ENCODE peak calls at places on chromosomes 6 and 20, in seven cellular contexts. N, Q, L, C, I, J and R are unnamed samples.

GRCh38 chr6:105832358-105832757 is 253.8 kb upstream of the PRDM1 start:
- DNase-seq in N (no peak), Q (no peak), L (no peak), C (no peak), I (no peak), J (no peak), R (no peak)

GRCh38 chr6:53441761-53442160 is 93.0 kb upstream of the ELOVL5 start:
- DNase-seq in N (no peak), Q (no peak), L (no peak), C (no peak), I (no peak), J (no peak), R (no peak)

GRCh38 chr6:52422156-52422555 is 2.0 kb downstream of the EFHC1 start:
- DNase-seq in N (no peak), Q (no peak), L (no peak), C (no peak), I (no peak), J (no peak), R (no peak)

GRCh38 chr20:59819496-59820203 is 113.8 kb downstream of the SYCP2 start:
- DNase-seq in N (no peak), Q (no peak), L (no peak), C (no peak), I (no peak), J (no peak), R (no peak)

GRCh38 chr20:62728028-62728780 is 19.6 kb downstream of the NTSR1 start:
- DNase-seq in N (peak), Q (no peak), L (no peak), C (no peak), I (no peak), J (peak), R (no peak)

GRCh38 chr6:21596379-21597242 is 3.1 kb downstream of the SOX4 start:
- DNase-seq in N (peak), Q (peak), L (peak), C (no peak), I (peak), J (peak), R (no peak)

GRCh38 chr6:122426597-122426996 is 27.1 kb downstream of the HSF2 start:
- DNase-seq in N (no peak), Q (no peak), L (no peak), C (no peak), I (no peak), J (no peak), R (no peak)

GRCh38 chr20:45465492-45466266 is 3.9 kb upstream of the WFDC2 start:
- DNase-seq in N (no peak), Q (no peak), L (no peak), C (no peak), I (no peak), J (no peak), R (no peak)

GRCh38 chr6:149974825-149975224 is 11.1 kb downstream of the ULBP1 start:
- DNase-seq in N (no peak), Q (no peak), L (no peak), C (no peak), I (no peak), J (no peak), R (no peak)

GRCh38 chr6:113979930-113980329 is 9.0 kb upstream of the HDAC2 start:
- DNase-seq in N (no peak), Q (no peak), L (no peak), C (no peak), I (no peak), J (no peak), R (no peak)

GRCh38 chr6:124661231-124661630 is 301.0 kb upstream of the RNF217 start:
- DNase-seq in N (no peak), Q (peak), L (no peak), C (no peak), I (no peak), J (no peak), R (no peak)

GRCh38 chr6:37698264-37699137 is 818 bp upstream of the MDGA1 start:
- DNase-seq in N (peak), Q (peak), L (peak), C (no peak), I (peak), J (peak), R (peak)

GRCh38 chr20:38173237-38174156 is 8.4 kb upstream of the TGM2 start:
- DNase-seq in N (no peak), Q (no peak), L (peak), C (no peak), I (peak), J (no peak), R (no peak)

GRCh38 chr6:111478749-111479148 is 4.3 kb downstream of the REV3L start:
- DNase-seq in N (no peak), Q (peak), L (peak), C (no peak), I (no peak), J (no peak), R (peak)

GRCh38 chr6:70574643-70575042 is 7.9 kb downstream of the SDHAF4 start:
- DNase-seq in N (no peak), Q (no peak), L (no peak), C (no peak), I (no peak), J (no peak), R (no peak)

GRCh38 chr6:138970856-138971425 is 17.1 kb downstream of the REPS1 start:
- DNase-seq in N (no peak), Q (no peak), L (no peak), C (no peak), I (no peak), J (no peak), R (no peak)

GRCh38 chr6:66985816-66986215 is 1278.8 kb upstream of the EYS start:
- DNase-seq in N (no peak), Q (no peak), L (no peak), C (no peak), I (no peak), J (no peak), R (no peak)

GRCh38 chr6:79413562-79414002 is 123.6 kb downstream of the LCA5 start:
- DNase-seq in N (no peak), Q (no peak), L (no peak), C (no peak), I (no peak), J (no peak), R (no peak)

GRCh38 chr6:168050861-168051586 is 28.0 kb downstream of the FRMD1 start:
- DNase-seq in N (peak), Q (no peak), L (no peak), C (no peak), I (no peak), J (no peak), R (no peak)

GRCh38 chr6:137188855-137189254 is 15.4 kb upstream of the IL22RA2 start:
- DNase-seq in N (no peak), Q (peak), L (no peak), C (no peak), I (no peak), J (no peak), R (peak)

GRCh38 chr6:70834520-70834919 is 122.3 kb downstream of the B3GAT2 start:
- DNase-seq in N (no peak), Q (no peak), L (no peak), C (no peak), I (no peak), J (no peak), R (no peak)

GRCh38 chr20:35994994-35995453 is 26.6 kb downstream of the CNBD2 start:
- DNase-seq in N (peak), Q (peak), L (peak), C (peak), I (peak), J (peak), R (peak)

GRCh38 chr6:16150098-16150497 is 21.2 kb downstream of the MYLIP start:
- DNase-seq in N (no peak), Q (no peak), L (no peak), C (no peak), I (no peak), J (no peak), R (no peak)

GRCh38 chr6:3525915-3526314 is 69.1 kb upstream of the SLC22A23 start:
- DNase-seq in N (no peak), Q (no peak), L (no peak), C (no peak), I (no peak), J (no peak), R (no peak)

GRCh38 chr6:149318581-149319286 is 1.2 kb downstream of the TAB2 start:
- DNase-seq in N (peak), Q (no peak), L (no peak), C (no peak), I (peak), J (no peak), R (no peak)

GRCh38 chr6:5173862-5174643 is 86.7 kb downstream of the LYRM4 start:
- DNase-seq in N (no peak), Q (no peak), L (no peak), C (peak), I (no peak), J (no peak), R (no peak)

GRCh38 chr6:37038297-37039198 is 33.1 kb downstream of the FGD2 start:
- DNase-seq in N (peak), Q (no peak), L (no peak), C (peak), I (no peak), J (no peak), R (no peak)